ENCODE peak calls at places on chromosomes 16 and 17, in five cellular contexts. D is GM12878, V is body of pancreas, E is NB4, F is choroid plexus epithelial cell. J is an unnamed sample.

GRCh38 chr16:67268136-67268579 is 11.2 kb upstream of the PLEKHG4 start:
- DNase-seq in D (no peak), V (peak), F (peak), E (peak), J (no peak)

GRCh38 chr16:83706394-83706793 is 101.4 kb upstream of the HSBP1 start:
- DNase-seq in D (no peak), F (peak), E (no peak), V (no peak), J (no peak)

GRCh38 chr17:33642002-33642401 is 348.9 kb upstream of the ASIC2 start:
- DNase-seq in E (peak), D (no peak), F (no peak), V (no peak), J (peak)

GRCh38 chr17:46193626-46194392 is 580 bp upstream of the KANSL1 start:
- DNase-seq in E (peak), V (peak), F (peak), D (peak), J (peak)

GRCh38 chr17:19285218-19285900 is 48.2 kb downstream of the EPN2 start:
- DNase-seq in D (no peak), V (no peak), F (peak), E (no peak), J (no peak)

GRCh38 chr16:11583171-11583570 is 3.5 kb downstream of the LITAF start:
- DNase-seq in F (peak), D (no peak), E (no peak), V (no peak), J (no peak)

GRCh38 chr16:55835578-55835977 is 2.7 kb upstream of the CES1 start:
- DNase-seq in V (peak), F (no peak), E (peak), D (no peak), J (no peak)

GRCh38 chr17:47806913-47807255 is 14.7 kb downstream of the OSBPL7 start:
- DNase-seq in V (no peak), F (no peak), D (no peak), E (no peak), J (no peak)

GRCh38 chr16:9518054-9518453 is 426.6 kb downstream of the HAPSTR1 start:
- DNase-seq in F (no peak), D (no peak), V (no peak), E (no peak), J (no peak)

GRCh38 chr16:2818278-2818876 is 1.3 kb downstream of the PRSS21 start:
- DNase-seq in V (no peak), D (no peak), E (no peak), F (no peak), J (no peak)

GRCh38 chr16:75566889-75567255 is 693 bp downstream of the GABARAPL2 start:
- DNase-seq in E (peak), V (no peak), F (peak), D (no peak), J (no peak)

GRCh38 chr17:48597775-48598631 is 4.4 kb upstream of the HOXB5 start:
- DNase-seq in V (peak), D (no peak), E (peak), F (no peak), J (no peak)

GRCh38 chr17:78324391-78325075 is 35.3 kb downstream of the SOCS3 start:
- DNase-seq in D (no peak), E (peak), F (peak), V (peak), J (no peak)

GRCh38 chr17:27532269-27533067 is 76.2 kb downstream of the KSR1 start:
- DNase-seq in V (peak), E (peak), F (peak), D (no peak), J (no peak)

GRCh38 chr16:64771273-64771672 is 350.6 kb downstream of the CDH11 start:
- DNase-seq in F (no peak), V (no peak), D (no peak), E (no peak), J (no peak)

GRCh38 chr17:36608794-36609497 is 7.6 kb downstream of the MRM1 start:
- DNase-seq in V (peak), E (peak), D (no peak), F (peak), J (no peak)

GRCh38 chr17:42521666-42522262 is 14.3 kb upstream of the NAGLU start:
- DNase-seq in D (no peak), F (no peak), V (no peak), E (no peak), J (no peak)

GRCh38 chr17:72717676-72718075 is 374.8 kb downstream of the SLC39A11 start:
- DNase-seq in E (no peak), D (no peak), V (no peak), F (no peak), J (no peak)

GRCh38 chr17:37839196-37839978 is 84.8 kb upstream of the TBC1D3K start:
- DNase-seq in F (no peak), E (no peak), V (no peak), D (no peak), J (no peak)

GRCh38 chr17:80345841-80346497 is 69.0 kb upstream of the ENDOV start:
- DNase-seq in F (no peak), D (no peak), E (no peak), V (no peak), J (no peak)

GRCh38 chr17:55116440-55116914 is 147.9 kb downstream of the STXBP4 start:
- DNase-seq in D (no peak), F (peak), V (no peak), E (no peak), J (peak)

GRCh38 chr17:59845595-59846390 is 47.0 kb downstream of the TUBD1 start:
- DNase-seq in D (no peak), E (peak), F (peak), V (peak), J (no peak)

GRCh38 chr16:85958731-85959130 is 59.8 kb downstream of the IRF8 start:
- DNase-seq in E (no peak), F (no peak), V (no peak), D (no peak), J (no peak)

GRCh38 chr17:34637041-34637547 is 57.7 kb downstream of the TMEM132E start:
- DNase-seq in E (no peak), V (no peak), D (no peak), F (no peak), J (no peak)

GRCh38 chr16:66457888-66458287 is 30.8 kb downstream of the BEAN1 start:
- DNase-seq in D (no peak), V (no peak), E (no peak), F (no peak), J (no peak)

GRCh38 chr17:15463363-15463762 is 4.1 kb downstream of the CDRT4 start:
- DNase-seq in E (no peak), V (peak), F (peak), D (no peak), J (no peak)

GRCh38 chr17:77681820-77682219 is 276.7 kb upstream of the TNRC6C start:
- DNase-seq in F (peak), D (no peak), E (no peak), V (peak), J (no peak)

GRCh38 chr17:49201481-49201927 is 8.9 kb downstream of the GNGT2 start:
- DNase-seq in F (peak), E (no peak), V (no peak), D (no peak), J (no peak)

DNA sequence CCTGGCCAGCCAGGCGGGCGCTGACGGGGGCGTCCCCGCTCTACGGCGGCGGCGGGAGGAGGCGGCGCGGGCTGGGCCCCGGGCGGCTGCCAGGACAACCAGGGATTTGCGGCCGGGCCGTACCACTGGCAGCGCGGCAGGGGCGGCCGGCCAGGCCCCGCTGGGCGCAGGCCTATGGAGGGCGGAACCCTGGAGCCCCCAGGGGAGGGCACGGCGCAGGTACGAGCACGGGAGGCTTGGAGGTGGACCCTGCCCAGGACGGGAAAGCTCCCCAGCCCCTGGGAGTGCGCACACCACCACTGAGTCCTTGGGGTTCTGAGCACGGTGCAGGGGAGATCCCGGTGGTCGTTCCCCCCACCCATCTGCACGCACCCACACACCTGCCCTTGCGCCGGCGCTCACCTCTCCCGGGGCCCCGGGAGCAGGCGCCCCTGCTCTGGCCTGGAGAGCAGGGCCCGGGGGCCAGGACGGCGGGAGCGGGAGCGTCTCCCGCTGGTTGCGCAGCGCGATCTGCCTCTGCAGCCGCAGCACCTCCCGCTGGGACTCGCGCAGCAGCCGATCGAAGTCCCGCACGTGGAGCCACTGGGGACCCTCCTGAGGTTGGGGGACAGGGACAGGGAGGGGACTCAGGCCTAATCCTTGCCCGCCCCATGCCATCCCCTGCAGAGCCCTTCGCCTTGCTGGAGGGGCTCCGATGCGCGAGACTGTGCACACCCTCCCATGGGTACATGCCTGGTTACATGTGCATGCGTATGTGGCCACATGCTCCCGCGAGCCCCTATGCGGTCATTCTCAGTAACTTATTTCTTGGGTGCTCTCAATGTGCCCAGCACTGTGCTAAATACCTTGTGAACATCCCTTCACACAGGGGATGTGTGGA is 3.9 kb downstream of the TSPOAP1 start:
- DNase-seq in D (no peak), E (no peak), V (peak), F (no peak), J (no peak)
- H3K4me3 ChIP-seq in D (peak), E (no peak), V (peak), F (peak), J (no peak)

GRCh38 chr17:13909901-13910519 is 159.3 kb upstream of the COX10 start:
- DNase-seq in F (no peak), D (no peak), V (no peak), E (no peak), J (no peak)
- H3K4me3 ChIP-seq in F (no peak), D (no peak), V (no peak), E (no peak), J (no peak)

DNA sequence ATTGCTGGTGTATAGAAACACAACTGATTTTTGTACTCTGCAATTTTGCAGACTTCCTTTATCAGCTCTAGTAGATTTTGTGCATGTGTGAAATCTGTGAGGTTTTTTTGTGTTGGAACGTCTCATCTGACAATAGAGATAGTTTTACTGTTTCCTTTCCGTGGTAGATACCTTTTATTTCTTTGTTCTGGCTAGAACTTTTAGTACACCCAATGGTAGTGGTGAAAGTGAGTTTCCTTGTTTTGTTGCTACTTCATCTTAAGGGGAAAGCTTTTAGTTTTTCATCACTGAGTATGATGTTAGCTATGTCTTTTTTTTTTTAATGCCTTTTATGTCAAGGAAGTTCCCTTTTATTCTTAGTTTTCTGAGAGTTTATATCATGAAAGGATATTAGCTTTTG is 118.1 kb downstream of the OR1D5 start:
- DNase-seq in E (no peak), D (no peak), F (no peak), V (no peak), J (peak)
- H3K4me3 ChIP-seq in E (no peak), D (no peak), F (no peak), V (no peak), J (no peak)

DNA sequence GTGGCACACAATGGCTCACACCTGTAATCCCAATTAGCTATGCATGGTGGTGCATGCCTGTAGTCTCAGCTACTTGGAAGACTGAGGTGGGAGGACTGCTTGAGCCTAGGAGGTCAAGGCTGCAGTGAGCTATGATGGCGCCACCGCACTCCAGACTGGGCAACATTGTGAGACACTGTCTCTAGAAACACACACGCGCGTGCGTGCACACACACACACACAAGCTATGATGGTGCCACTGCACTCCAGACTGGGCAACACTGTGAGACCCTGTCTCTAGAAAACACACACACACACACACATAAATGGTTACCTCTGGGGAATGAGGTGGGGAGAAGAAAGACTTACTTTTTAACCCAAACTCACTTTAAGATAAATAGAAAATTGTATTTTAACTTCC is 16.4 kb downstream of the FBXL20 start:
- DNase-seq in E (no peak), D (no peak), V (no peak), F (no peak), J (no peak)
- H3K4me3 ChIP-seq in E (no peak), D (no peak), V (no peak), F (no peak), J (no peak)

DNA sequence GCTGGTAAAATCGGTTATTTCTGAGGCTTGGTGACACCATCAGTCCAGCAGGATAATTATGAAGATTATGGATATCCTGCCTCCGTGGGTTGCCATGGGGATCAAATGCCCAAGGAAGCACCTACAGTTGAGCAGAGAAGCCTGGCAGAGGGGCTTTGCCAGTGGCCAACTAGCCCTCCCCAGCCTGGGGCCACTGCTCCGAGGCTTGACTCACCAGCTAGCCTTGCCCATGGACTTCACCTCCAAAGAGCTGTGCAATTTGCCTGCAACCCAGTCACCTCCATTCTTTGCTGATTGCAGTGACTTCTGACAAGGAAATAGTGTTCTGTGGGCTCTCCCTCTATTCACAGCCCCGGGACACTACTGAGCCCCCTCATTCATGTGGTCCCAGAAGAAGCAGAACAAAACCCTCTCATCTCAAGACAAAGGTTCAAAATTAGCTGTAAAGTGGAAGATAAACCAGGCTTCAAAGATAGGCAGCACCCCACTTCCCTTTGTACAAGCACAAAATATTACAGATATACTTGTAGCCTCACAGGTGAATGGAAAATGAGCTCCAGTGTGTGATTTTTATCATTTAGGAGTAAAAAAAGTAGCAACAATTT is 1.6 kb downstream of the PECAM1 start:
- DNase-seq in F (no peak), V (no peak), D (no peak), E (no peak), J (peak)
- H3K4me3 ChIP-seq in F (no peak), V (no peak), D (no peak), E (peak), J (no peak)

GRCh38 chr17:58789831-58790230 is 34.2 kb downstream of the PPM1E start:
- DNase-seq in V (no peak), F (no peak), D (no peak), E (no peak), J (no peak)

GRCh38 chr17:58789160-58789559 is 33.5 kb downstream of the PPM1E start:
- DNase-seq in E (no peak), V (no peak), F (no peak), D (no peak), J (no peak)

GRCh38 chr17:58788199-58788598 is 32.5 kb downstream of the PPM1E start:
- DNase-seq in E (no peak), D (no peak), F (no peak), V (no peak), J (no peak)

GRCh38 chr17:58785097-58785496 is 29.4 kb downstream of the PPM1E start:
- DNase-seq in V (no peak), E (no peak), D (no peak), F (no peak), J (no peak)

GRCh38 chr17:58786586-58787295 is 31.1 kb downstream of the PPM1E start:
- DNase-seq in V (peak), E (no peak), F (peak), D (no peak), J (no peak)
- H3K4me3 ChIP-seq in V (no peak), E (no peak), F (no peak), D (no peak), J (no peak)

GRCh38 chr17:57810740-57811632 is 38.9 kb downstream of the MRPS23 start:
- DNase-seq in E (peak), V (peak), D (no peak), F (peak), J (no peak)
- H3K4me3 ChIP-seq in E (no peak), V (no peak), D (no peak), F (peak), J (no peak)

GRCh38 chr17:9913476-9913875 is 8.4 kb upstream of the RCVRN start:
- DNase-seq in E (no peak), F (no peak), D (no peak), V (no peak), J (no peak)
- H3K4me3 ChIP-seq in E (no peak), F (no peak), D (no peak), V (no peak), J (no peak)

GRCh38 chr17:17641621-17642409 is 39.4 kb upstream of the RAI1 start:
- DNase-seq in V (peak), E (peak), D (peak), F (peak), J (peak)

GRCh38 chr17:17645961-17646360 is 35.3 kb upstream of the RAI1 start:
- DNase-seq in E (no peak), F (peak), V (no peak), D (no peak), J (no peak)

GRCh38 chr17:17648762-17649161 is 32.5 kb upstream of the RAI1 start:
- DNase-seq in V (no peak), E (no peak), F (no peak), D (no peak), J (no peak)

GRCh38 chr17:17650959-17651358 is 30.3 kb upstream of the RAI1 start:
- DNase-seq in V (no peak), E (no peak), D (no peak), F (no peak), J (no peak)

DNA sequence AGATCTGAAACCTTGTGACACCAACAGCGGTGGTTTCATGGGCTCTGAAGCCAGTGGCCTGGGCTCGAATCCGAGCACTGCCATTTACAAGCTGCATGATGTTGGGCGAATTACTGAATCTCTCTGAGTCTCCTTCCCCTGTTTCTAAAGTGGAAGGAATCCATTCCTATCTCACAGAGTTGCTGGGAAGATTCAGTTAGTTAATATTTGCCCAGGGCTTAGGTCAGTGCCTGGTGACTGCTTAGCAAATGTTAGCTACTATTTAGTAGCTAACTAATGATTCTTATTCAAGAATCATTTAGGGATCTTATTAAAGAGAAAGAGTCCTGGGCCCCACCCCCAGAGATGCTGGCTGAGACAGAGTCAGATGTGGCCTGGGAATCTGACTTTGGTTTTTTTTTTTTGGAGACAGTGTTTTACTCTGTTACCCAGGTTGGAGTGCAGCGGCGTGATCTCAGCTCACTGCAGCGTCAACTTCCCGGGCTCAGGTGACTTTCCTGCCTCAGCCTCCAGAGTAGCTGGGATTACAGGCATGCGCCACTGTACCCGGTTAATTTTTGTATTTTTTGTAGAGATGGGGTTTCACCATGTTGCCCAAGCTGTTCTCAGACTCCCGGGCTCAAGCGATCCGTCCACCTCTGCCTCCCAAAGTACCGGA is 33.6 kb upstream of the RAI1 start:
- DNase-seq in D (no peak), F (no peak), V (no peak), E (no peak), J (no peak)
- H3K4me3 ChIP-seq in D (no peak), F (no peak), V (no peak), E (no peak), J (no peak)

DNA sequence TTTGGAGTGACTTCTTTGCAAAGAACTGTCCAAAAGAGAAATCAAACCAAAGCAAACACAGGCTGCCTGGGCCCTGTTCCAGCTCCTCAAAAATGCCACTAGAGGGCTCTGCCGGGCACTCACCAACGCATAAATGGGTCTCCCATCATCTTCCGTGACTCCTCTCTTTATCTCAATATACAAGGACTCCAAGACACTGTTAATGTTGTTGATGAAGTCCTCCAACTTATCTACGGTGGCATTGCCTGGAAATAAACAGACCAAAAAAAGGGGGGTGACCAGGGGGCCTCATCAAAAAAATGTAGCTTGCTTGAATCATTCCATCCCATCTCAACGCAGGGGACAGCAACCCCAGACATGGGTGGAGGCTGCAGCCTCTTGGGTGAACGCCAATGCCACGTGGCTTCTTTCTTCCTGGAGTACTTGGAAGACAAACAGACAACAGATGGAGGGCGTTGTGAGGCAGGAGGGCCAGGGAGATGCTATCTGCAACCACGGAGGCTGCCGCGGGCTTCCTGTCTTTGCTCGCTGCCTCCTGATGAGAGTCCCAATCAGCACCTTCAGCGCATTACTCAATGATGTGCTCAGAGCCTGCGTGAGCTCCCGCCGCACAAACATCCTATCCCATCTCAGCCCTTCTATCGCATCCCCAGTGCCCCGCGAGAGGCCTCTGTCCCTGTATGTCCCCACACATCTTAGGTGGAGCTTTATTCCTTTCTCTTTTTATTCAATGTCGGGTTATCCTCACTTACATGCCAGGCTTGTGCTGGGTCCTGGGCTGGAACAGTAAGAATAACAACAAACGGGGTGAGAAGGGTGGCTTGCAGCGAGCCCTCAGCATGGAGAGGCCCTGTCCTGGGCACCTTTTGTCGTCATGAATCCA is 32.0 kb downstream of the KDM8 start:
- DNase-seq in V (peak), D (peak), F (peak), E (peak), J (peak)
- H3K4me3 ChIP-seq in V (no peak), D (no peak), F (peak), E (no peak), J (peak)

J was measured in Jurkat, Clone E6-1.